ENCODE peak calls at places on chromosome 21, in five cellular contexts. O, C, R, H and N are unnamed samples.

GRCh38 chr21:45880097-45881068 is 101.2 kb upstream of the COL6A1 start:
- DNase-seq in C (peak), O (peak), H (peak), R (peak), N (peak)

GRCh38 chr21:42463861-42464515 is 32.0 kb downstream of the RSPH1 start:
- DNase-seq in H (peak), O (peak), R (no peak), C (no peak), N (peak)

GRCh38 chr21:39915881-39916280 is 48.6 kb downstream of the PCP4 start:
- DNase-seq in R (no peak), C (no peak), H (peak), O (no peak), N (no peak)

GRCh38 chr21:26587621-26588260 is 14.7 kb upstream of the CYYR1 start:
- DNase-seq in O (no peak), R (peak), C (no peak), H (peak), N (no peak)

GRCh38 chr21:45123440-45123839 is 49.1 kb downstream of the ADARB1 start:
- DNase-seq in C (no peak), R (no peak), O (no peak), H (no peak), N (no peak)

GRCh38 chr21:45001134-45002095 is 61.6 kb downstream of the SLX9 start:
- DNase-seq in O (peak), C (no peak), H (peak), R (peak), N (peak)

GRCh38 chr21:26709090-26709489 is 136.0 kb upstream of the CYYR1 start:
- DNase-seq in R (no peak), O (no peak), H (no peak), C (no peak), N (no peak)

GRCh38 chr21:44866780-44867179 is 6.7 kb downstream of the PTTG1IP start:
- DNase-seq in R (no peak), H (peak), O (no peak), C (no peak), N (no peak)

GRCh38 chr21:19286901-19287300 is 883.3 kb upstream of the TMPRSS15 start:
- DNase-seq in O (no peak), C (no peak), H (no peak), R (no peak), N (no peak)

GRCh38 chr21:42225571-42226155 is 6.7 kb downstream of the ABCG1 start:
- DNase-seq in O (no peak), C (no peak), H (no peak), R (no peak), N (no peak)

GRCh38 chr21:42674351-42674940 is 21.0 kb downstream of the PDE9A start:
- DNase-seq in H (no peak), R (no peak), O (no peak), C (no peak), N (no peak)

GRCh38 chr21:18334066-18334465 is 69.5 kb downstream of the TMPRSS15 start:
- DNase-seq in C (no peak), R (no peak), H (no peak), O (no peak), N (no peak)